ENCODE peak calls at places on chromosomes 3 and 15, in nine cellular contexts. One of them, this sample, is unnamed.

GRCh38 chr15:67085818-67086649 is 20.6 kb downstream of the SMAD3 start:
- DNase-seq in amniotic stem cell: no peak
- DNase-seq in IMR-90: peak; percentile 88
- DNase-seq in foreskin fibroblast: peak; percentile 95
- DNase-seq in head of caudate nucleus: no peak
- DNase-seq in NCI-H774: no peak
- DNase-seq in OCI-LY7: peak; percentile 95
- DNase-seq in caudate nucleus: no peak
- DNase-seq in NCI-H345: no peak
- DNase-seq in this sample: peak; percentile 44

GRCh38 chr3:38110314-38111050 is 26.4 kb downstream of the ACAA1 start:
- DNase-seq in amniotic stem cell: no peak
- DNase-seq in head of caudate nucleus: no peak
- DNase-seq in IMR-90: no peak
- DNase-seq in NCI-H774: no peak
- DNase-seq in OCI-LY7: no peak
- DNase-seq in NCI-H345: no peak
- DNase-seq in foreskin fibroblast: no peak
- DNase-seq in caudate nucleus: no peak
- DNase-seq in this sample: no peak

GRCh38 chr3:170171563-170171962 is 10.0 kb downstream of the PHC3 start:
- DNase-seq in NCI-H345: no peak
- DNase-seq in OCI-LY7: no peak
- DNase-seq in IMR-90: no peak
- DNase-seq in amniotic stem cell: no peak
- DNase-seq in head of caudate nucleus: no peak
- DNase-seq in NCI-H774: no peak
- DNase-seq in foreskin fibroblast: no peak
- DNase-seq in caudate nucleus: no peak
- DNase-seq in this sample: no peak

GRCh38 chr15:68501616-68502015 is 69.7 kb upstream of the ITGA11 start:
- DNase-seq in head of caudate nucleus: no peak
- DNase-seq in OCI-LY7: no peak
- DNase-seq in amniotic stem cell: no peak
- DNase-seq in foreskin fibroblast: no peak
- DNase-seq in NCI-H774: no peak
- DNase-seq in NCI-H345: no peak
- DNase-seq in caudate nucleus: no peak
- DNase-seq in IMR-90: no peak
- DNase-seq in this sample: no peak

GRCh38 chr15:90882781-90883525 is 1.4 kb upstream of the FES start:
- DNase-seq in amniotic stem cell: no peak
- DNase-seq in NCI-H774: no peak
- DNase-seq in IMR-90: no peak
- DNase-seq in head of caudate nucleus: no peak
- DNase-seq in caudate nucleus: no peak
- DNase-seq in OCI-LY7: no peak
- DNase-seq in NCI-H345: no peak
- DNase-seq in foreskin fibroblast: no peak
- DNase-seq in this sample: no peak

GRCh38 chr15:77608774-77609173 is 23.9 kb downstream of the LINGO1 start:
- DNase-seq in OCI-LY7: no peak
- DNase-seq in foreskin fibroblast: peak; percentile 22
- DNase-seq in NCI-H774: no peak
- DNase-seq in head of caudate nucleus: no peak
- DNase-seq in amniotic stem cell: no peak
- DNase-seq in caudate nucleus: no peak
- DNase-seq in NCI-H345: no peak
- DNase-seq in IMR-90: no peak
- DNase-seq in this sample: no peak

GRCh38 chr15:49036650-49037545 is 9.3 kb downstream of the SECISBP2L start:
- DNase-seq in amniotic stem cell: no peak
- DNase-seq in foreskin fibroblast: peak; percentile 73
- DNase-seq in OCI-LY7: no peak
- DNase-seq in head of caudate nucleus: no peak
- DNase-seq in NCI-H345: no peak
- DNase-seq in caudate nucleus: no peak
- DNase-seq in IMR-90: peak; percentile 72
- DNase-seq in NCI-H774: no peak
- DNase-seq in this sample: peak; percentile 12

GRCh38 chr15:99158626-99159412 is 53.9 kb downstream of the SYNM start:
- DNase-seq in OCI-LY7: no peak
- DNase-seq in NCI-H345: no peak
- DNase-seq in caudate nucleus: no peak
- DNase-seq in IMR-90: no peak
- DNase-seq in NCI-H774: no peak
- DNase-seq in head of caudate nucleus: no peak
- DNase-seq in foreskin fibroblast: no peak
- DNase-seq in amniotic stem cell: no peak
- DNase-seq in this sample: no peak

GRCh38 chr15:33194704-33195261 is at the start of gene FMN1:
- DNase-seq in NCI-H345: peak; percentile 90
- DNase-seq in IMR-90: peak; percentile 84
- DNase-seq in NCI-H774: peak; percentile 94
- DNase-seq in OCI-LY7: peak; percentile 94
- DNase-seq in caudate nucleus: peak; percentile 94
- DNase-seq in amniotic stem cell: peak; percentile 86
- DNase-seq in foreskin fibroblast: peak; percentile 96
- DNase-seq in head of caudate nucleus: peak; percentile 97
- DNase-seq in this sample: peak; percentile 72

GRCh38 chr3:186458306-186459107 is 85.7 kb downstream of the CRYGS start:
- DNase-seq in caudate nucleus: no peak
- DNase-seq in IMR-90: no peak
- DNase-seq in NCI-H345: no peak
- DNase-seq in foreskin fibroblast: no peak
- DNase-seq in OCI-LY7: no peak
- DNase-seq in head of caudate nucleus: no peak
- DNase-seq in NCI-H774: no peak
- DNase-seq in amniotic stem cell: no peak
- DNase-seq in this sample: no peak

GRCh38 chr3:128665362-128666021 is 14.9 kb upstream of the RPN1 start:
- DNase-seq in NCI-H774: no peak
- DNase-seq in amniotic stem cell: no peak
- DNase-seq in IMR-90: no peak
- DNase-seq in head of caudate nucleus: no peak
- DNase-seq in NCI-H345: no peak
- DNase-seq in foreskin fibroblast: peak; percentile 26
- DNase-seq in OCI-LY7: no peak
- DNase-seq in caudate nucleus: no peak
- DNase-seq in this sample: no peak

GRCh38 chr15:66761723-66762595 is 59.9 kb downstream of the SMAD6 start:
- DNase-seq in NCI-H774: no peak
- DNase-seq in caudate nucleus: no peak
- DNase-seq in foreskin fibroblast: peak; percentile 82
- DNase-seq in amniotic stem cell: no peak
- DNase-seq in OCI-LY7: no peak
- DNase-seq in IMR-90: no peak
- DNase-seq in head of caudate nucleus: no peak
- DNase-seq in NCI-H345: no peak
- DNase-seq in this sample: no peak

GRCh38 chr3:169218314-169218983 is 445.1 kb downstream of the MECOM start:
- DNase-seq in amniotic stem cell: peak; percentile 52
- DNase-seq in caudate nucleus: no peak
- DNase-seq in head of caudate nucleus: peak; percentile 48
- DNase-seq in foreskin fibroblast: peak; percentile 55
- DNase-seq in IMR-90: peak; percentile 71
- DNase-seq in NCI-H345: no peak
- DNase-seq in OCI-LY7: no peak
- DNase-seq in NCI-H774: no peak
- DNase-seq in this sample: no peak

This sample was measured in effector memory CD8-positive, alpha-beta T cell.